ENCODE peak calls at places on chromosomes 1 and 21, in nine cellular contexts. One of them, this sample, is unnamed.
A peak's percentile ranks its signal among the peaks of the same experiment; 100 is the strongest.

GRCh38 chr1:5938068-5938740 is 54.0 kb downstream of the NPHP4 start:
- DNase-seq in left ventricle myocardium inferior: no peak
- DNase-seq in adrenal gland: no peak
- DNase-seq in RWPE2: peak; percentile 64
- DNase-seq in cardiac muscle cell: no peak
- DNase-seq in CD8-positive, alpha-beta memory T cell: no peak
- DNase-seq in transverse colon: no peak
- DNase-seq in uterus: no peak
- DNase-seq in suprapubic skin: no peak
- DNase-seq in this sample: no peak

GRCh38 chr21:25171438-25171837 is 435.8 kb downstream of the MRPL39 start:
- DNase-seq in adrenal gland: no peak
- DNase-seq in left ventricle myocardium inferior: no peak
- DNase-seq in suprapubic skin: no peak
- DNase-seq in RWPE2: no peak
- DNase-seq in transverse colon: no peak
- DNase-seq in CD8-positive, alpha-beta memory T cell: no peak
- DNase-seq in cardiac muscle cell: no peak
- DNase-seq in uterus: no peak
- DNase-seq in this sample: no peak

GRCh38 chr1:51650198-51650597 is 33.3 kb downstream of the OSBPL9 start:
- DNase-seq in left ventricle myocardium inferior: no peak
- DNase-seq in RWPE2: no peak
- DNase-seq in cardiac muscle cell: no peak
- DNase-seq in CD8-positive, alpha-beta memory T cell: no peak
- DNase-seq in transverse colon: no peak
- DNase-seq in uterus: no peak
- DNase-seq in suprapubic skin: no peak
- DNase-seq in adrenal gland: no peak
- DNase-seq in this sample: no peak

GRCh38 chr21:28144653-28145052 is 848.0 kb downstream of the LTN1 start:
- DNase-seq in RWPE2: no peak
- DNase-seq in suprapubic skin: no peak
- DNase-seq in adrenal gland: no peak
- DNase-seq in uterus: no peak
- DNase-seq in CD8-positive, alpha-beta memory T cell: no peak
- DNase-seq in left ventricle myocardium inferior: no peak
- DNase-seq in transverse colon: no peak
- DNase-seq in cardiac muscle cell: no peak
- DNase-seq in this sample: no peak

GRCh38 chr1:54271341-54271740 is 71.4 kb downstream of the MRPL37 start:
- DNase-seq in cardiac muscle cell: no peak
- DNase-seq in adrenal gland: no peak
- DNase-seq in suprapubic skin: no peak
- DNase-seq in CD8-positive, alpha-beta memory T cell: no peak
- DNase-seq in left ventricle myocardium inferior: no peak
- DNase-seq in uterus: no peak
- DNase-seq in RWPE2: no peak
- DNase-seq in transverse colon: no peak
- DNase-seq in this sample: no peak

GRCh38 chr1:220281159-220281574 is 8.9 kb upstream of the RAB3GAP2 start:
- DNase-seq in cardiac muscle cell: no peak
- DNase-seq in adrenal gland: no peak
- DNase-seq in RWPE2: no peak
- DNase-seq in suprapubic skin: no peak
- DNase-seq in transverse colon: no peak
- DNase-seq in left ventricle myocardium inferior: no peak
- DNase-seq in CD8-positive, alpha-beta memory T cell: no peak
- DNase-seq in uterus: no peak
- DNase-seq in this sample: no peak

GRCh38 chr1:108880850-108881249 is 4.1 kb downstream of the GPSM2 start:
- DNase-seq in uterus: no peak
- DNase-seq in cardiac muscle cell: peak; percentile 18
- DNase-seq in CD8-positive, alpha-beta memory T cell: no peak
- DNase-seq in left ventricle myocardium inferior: no peak
- DNase-seq in RWPE2: no peak
- DNase-seq in suprapubic skin: no peak
- DNase-seq in transverse colon: no peak
- DNase-seq in adrenal gland: no peak
- DNase-seq in this sample: no peak

GRCh38 chr1:119323216-119323982 is 45.2 kb upstream of the HAO2 start:
- DNase-seq in left ventricle myocardium inferior: no peak
- DNase-seq in adrenal gland: no peak
- DNase-seq in transverse colon: no peak
- DNase-seq in uterus: no peak
- DNase-seq in suprapubic skin: no peak
- DNase-seq in cardiac muscle cell: no peak
- DNase-seq in RWPE2: no peak
- DNase-seq in CD8-positive, alpha-beta memory T cell: no peak
- DNase-seq in this sample: no peak

GRCh38 chr1:231062500-231063270 is 22.6 kb upstream of the FAM89A start:
- DNase-seq in uterus: no peak
- DNase-seq in adrenal gland: no peak
- DNase-seq in transverse colon: no peak
- DNase-seq in cardiac muscle cell: no peak
- DNase-seq in RWPE2: no peak
- DNase-seq in CD8-positive, alpha-beta memory T cell: no peak
- DNase-seq in suprapubic skin: no peak
- DNase-seq in left ventricle myocardium inferior: no peak
- DNase-seq in this sample: peak; percentile 50

GRCh38 chr1:59477286-59477685 is 180.4 kb downstream of the FGGY start:
- DNase-seq in adrenal gland: peak; percentile 89
- DNase-seq in transverse colon: no peak
- DNase-seq in suprapubic skin: no peak
- DNase-seq in uterus: no peak
- DNase-seq in CD8-positive, alpha-beta memory T cell: no peak
- DNase-seq in RWPE2: no peak
- DNase-seq in left ventricle myocardium inferior: no peak
- DNase-seq in cardiac muscle cell: no peak
- DNase-seq in this sample: no peak

GRCh38 chr1:1069711-1070676 is 4.1 kb downstream of the RNF223 start:
- DNase-seq in suprapubic skin: no peak
- DNase-seq in transverse colon: no peak
- DNase-seq in uterus: no peak
- DNase-seq in left ventricle myocardium inferior: no peak
- DNase-seq in adrenal gland: no peak
- DNase-seq in cardiac muscle cell: peak; percentile 36
- DNase-seq in CD8-positive, alpha-beta memory T cell: no peak
- DNase-seq in RWPE2: no peak
- DNase-seq in this sample: no peak

GRCh38 chr1:237473896-237474295 is 416.8 kb downstream of the ZP4 start:
- DNase-seq in left ventricle myocardium inferior: no peak
- DNase-seq in CD8-positive, alpha-beta memory T cell: no peak
- DNase-seq in adrenal gland: no peak
- DNase-seq in uterus: no peak
- DNase-seq in cardiac muscle cell: no peak
- DNase-seq in transverse colon: no peak
- DNase-seq in suprapubic skin: no peak
- DNase-seq in RWPE2: no peak
- DNase-seq in this sample: no peak

GRCh38 chr1:7703321-7704213 is 67.5 kb upstream of the VAMP3 start:
- DNase-seq in CD8-positive, alpha-beta memory T cell: no peak
- DNase-seq in left ventricle myocardium inferior: peak; percentile 32
- DNase-seq in uterus: no peak
- DNase-seq in adrenal gland: no peak
- DNase-seq in cardiac muscle cell: peak; percentile 33
- DNase-seq in RWPE2: no peak
- DNase-seq in suprapubic skin: no peak
- DNase-seq in transverse colon: no peak
- DNase-seq in this sample: peak; percentile 70

GRCh38 chr1:156767879-156768608 is 709 bp downstream of the PRCC start:
- DNase-seq in uterus: peak; percentile 34
- DNase-seq in cardiac muscle cell: peak; percentile 31
- DNase-seq in suprapubic skin: peak; percentile 77
- DNase-seq in CD8-positive, alpha-beta memory T cell: no peak
- DNase-seq in adrenal gland: peak; percentile 49
- DNase-seq in RWPE2: no peak
- DNase-seq in transverse colon: peak; percentile 26
- DNase-seq in left ventricle myocardium inferior: peak; percentile 40
- DNase-seq in this sample: peak; percentile 59

GRCh38 chr1:8370928-8371327 is 53.0 kb downstream of the SLC45A1 start:
- DNase-seq in cardiac muscle cell: peak; percentile 51
- DNase-seq in uterus: peak; percentile 59
- DNase-seq in adrenal gland: peak; percentile 52
- DNase-seq in RWPE2: no peak
- DNase-seq in CD8-positive, alpha-beta memory T cell: no peak
- DNase-seq in suprapubic skin: no peak
- DNase-seq in left ventricle myocardium inferior: no peak
- DNase-seq in transverse colon: no peak
- DNase-seq in this sample: no peak

GRCh38 chr1:92993581-92993980 is 32.3 kb upstream of the DIPK1A start:
- DNase-seq in CD8-positive, alpha-beta memory T cell: no peak
- DNase-seq in suprapubic skin: no peak
- DNase-seq in left ventricle myocardium inferior: no peak
- DNase-seq in RWPE2: no peak
- DNase-seq in cardiac muscle cell: no peak
- DNase-seq in adrenal gland: no peak
- DNase-seq in transverse colon: no peak
- DNase-seq in uterus: no peak
- DNase-seq in this sample: no peak

GRCh38 chr1:185400057-185400456 is 83.0 kb upstream of the IVNS1ABP start:
- DNase-seq in RWPE2: no peak
- DNase-seq in CD8-positive, alpha-beta memory T cell: no peak
- DNase-seq in cardiac muscle cell: no peak
- DNase-seq in adrenal gland: peak; percentile 26
- DNase-seq in left ventricle myocardium inferior: no peak
- DNase-seq in uterus: no peak
- DNase-seq in transverse colon: no peak
- DNase-seq in suprapubic skin: no peak
- DNase-seq in this sample: no peak

GRCh38 chr1:163509126-163509525 is 187.4 kb downstream of the NUF2 start:
- DNase-seq in transverse colon: no peak
- DNase-seq in left ventricle myocardium inferior: no peak
- DNase-seq in cardiac muscle cell: no peak
- DNase-seq in suprapubic skin: no peak
- DNase-seq in CD8-positive, alpha-beta memory T cell: no peak
- DNase-seq in adrenal gland: peak; percentile 16
- DNase-seq in uterus: no peak
- DNase-seq in RWPE2: no peak
- DNase-seq in this sample: no peak

GRCh38 chr1:159928491-159929050 is 3.3 kb upstream of the TAGLN2 start:
- DNase-seq in CD8-positive, alpha-beta memory T cell: no peak
- DNase-seq in left ventricle myocardium inferior: no peak
- DNase-seq in adrenal gland: no peak
- DNase-seq in uterus: no peak
- DNase-seq in suprapubic skin: no peak
- DNase-seq in transverse colon: no peak
- DNase-seq in RWPE2: no peak
- DNase-seq in cardiac muscle cell: no peak
- DNase-seq in this sample: no peak
- H3K27ac ChIP-seq in CD8-positive, alpha-beta memory T cell: no peak overlapping the region
- H3K27ac ChIP-seq in left ventricle myocardium inferior: no peak overlapping the region
- H3K27ac ChIP-seq in adrenal gland: no peak overlapping the region
- H3K27ac ChIP-seq in uterus: no peak overlapping the region
- H3K27ac ChIP-seq in suprapubic skin: no peak overlapping the region
- H3K27ac ChIP-seq in transverse colon: no peak overlapping the region
- H3K27ac ChIP-seq in RWPE2: no peak overlapping the region
- H3K27ac ChIP-seq in cardiac muscle cell: no peak overlapping the region
- H3K27ac ChIP-seq in this sample: no peak overlapping the region

GRCh38 chr1:171817511-171818265 is 23.6 kb upstream of the DNM3 start:
- DNase-seq in RWPE2: peak; percentile 66
- DNase-seq in uterus: peak; percentile 38
- DNase-seq in left ventricle myocardium inferior: no peak
- DNase-seq in transverse colon: peak; percentile 8
- DNase-seq in cardiac muscle cell: no peak
- DNase-seq in CD8-positive, alpha-beta memory T cell: no peak
- DNase-seq in adrenal gland: peak; percentile 87
- DNase-seq in suprapubic skin: no peak
- DNase-seq in this sample: no peak
- H3K4me3 ChIP-seq in RWPE2: no peak overlapping the region
- H3K4me3 ChIP-seq in uterus: no peak overlapping the region
- H3K4me3 ChIP-seq in left ventricle myocardium inferior: no peak overlapping the region
- H3K4me3 ChIP-seq in transverse colon: no peak overlapping the region
- H3K4me3 ChIP-seq in cardiac muscle cell: no peak overlapping the region
- H3K4me3 ChIP-seq in CD8-positive, alpha-beta memory T cell: no peak overlapping the region
- H3K4me3 ChIP-seq in adrenal gland: no peak overlapping the region
- H3K4me3 ChIP-seq in suprapubic skin: no peak overlapping the region
- H3K4me3 ChIP-seq in this sample: no peak overlapping the region

DNA sequence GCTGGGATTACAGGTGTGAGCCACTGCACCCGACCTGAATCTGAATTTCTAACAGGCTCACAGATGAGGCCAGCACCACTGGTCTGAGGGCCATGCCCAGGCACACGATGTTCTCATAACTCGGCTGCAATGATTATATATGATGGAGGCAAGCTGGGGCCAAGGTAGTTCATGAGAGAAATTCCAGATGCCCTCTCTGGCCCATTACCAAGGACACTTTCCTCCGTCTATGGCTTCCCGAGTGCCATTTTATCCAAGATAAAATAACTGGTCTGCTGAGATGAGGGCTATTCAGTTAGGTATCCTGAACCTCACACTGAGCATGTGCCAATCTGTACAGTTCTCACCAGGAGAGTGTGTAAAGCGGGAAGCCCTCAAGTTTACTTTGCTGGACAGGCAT is 16.5 kb downstream of the TMPRSS2 start:
- DNase-seq in cardiac muscle cell: no peak
- DNase-seq in uterus: no peak
- DNase-seq in CD8-positive, alpha-beta memory T cell: no peak
- DNase-seq in adrenal gland: no peak
- DNase-seq in suprapubic skin: no peak
- DNase-seq in RWPE2: no peak
- DNase-seq in transverse colon: no peak
- DNase-seq in left ventricle myocardium inferior: no peak
- DNase-seq in this sample: no peak
- H3K27me3 ChIP-seq in cardiac muscle cell: no peaks in the 10 kb centered on the region
- H3K27me3 ChIP-seq in uterus: no peaks in the 10 kb centered on the region
- H3K27me3 ChIP-seq in CD8-positive, alpha-beta memory T cell: no peaks in the 10 kb centered on the region
- H3K27me3 ChIP-seq in adrenal gland: no peaks in the 10 kb centered on the region
- H3K27me3 ChIP-seq in suprapubic skin: no peaks in the 10 kb centered on the region
- H3K27me3 ChIP-seq in RWPE2: no peaks in the 10 kb centered on the region
- H3K27me3 ChIP-seq in transverse colon: no peaks in the 10 kb centered on the region
- H3K27me3 ChIP-seq in left ventricle myocardium inferior: peaks cover 86% of the 10 kb centered on the region
- H3K27me3 ChIP-seq in this sample: no peaks in the 10 kb centered on the region

GRCh38 chr1:31029031-31029430 is 36.5 kb downstream of the PUM1 start:
- DNase-seq in CD8-positive, alpha-beta memory T cell: no peak
- DNase-seq in RWPE2: no peak
- DNase-seq in suprapubic skin: no peak
- DNase-seq in uterus: no peak
- DNase-seq in transverse colon: no peak
- DNase-seq in left ventricle myocardium inferior: no peak
- DNase-seq in cardiac muscle cell: no peak
- DNase-seq in adrenal gland: no peak
- DNase-seq in this sample: no peak

GRCh38 chr1:31031330-31032143 is 34.0 kb downstream of the PUM1 start:
- DNase-seq in cardiac muscle cell: no peak
- DNase-seq in uterus: no peak
- DNase-seq in transverse colon: no peak
- DNase-seq in left ventricle myocardium inferior: no peak
- DNase-seq in adrenal gland: no peak
- DNase-seq in CD8-positive, alpha-beta memory T cell: no peak
- DNase-seq in RWPE2: no peak
- DNase-seq in suprapubic skin: no peak
- DNase-seq in this sample: no peak

GRCh38 chr1:31032266-31032665 is 33.3 kb downstream of the PUM1 start:
- DNase-seq in suprapubic skin: no peak
- DNase-seq in transverse colon: no peak
- DNase-seq in uterus: no peak
- DNase-seq in left ventricle myocardium inferior: no peak
- DNase-seq in adrenal gland: no peak
- DNase-seq in RWPE2: no peak
- DNase-seq in CD8-positive, alpha-beta memory T cell: no peak
- DNase-seq in cardiac muscle cell: no peak
- DNase-seq in this sample: no peak

GRCh38 chr1:31033573-31033972 is 31.9 kb downstream of the PUM1 start:
- DNase-seq in RWPE2: no peak
- DNase-seq in left ventricle myocardium inferior: no peak
- DNase-seq in transverse colon: no peak
- DNase-seq in adrenal gland: no peak
- DNase-seq in CD8-positive, alpha-beta memory T cell: no peak
- DNase-seq in uterus: no peak
- DNase-seq in suprapubic skin: no peak
- DNase-seq in cardiac muscle cell: no peak
- DNase-seq in this sample: no peak

GRCh38 chr1:31027693-31028526 is 37.6 kb downstream of the PUM1 start:
- DNase-seq in left ventricle myocardium inferior: no peak
- DNase-seq in CD8-positive, alpha-beta memory T cell: no peak
- DNase-seq in cardiac muscle cell: peak; percentile 36
- DNase-seq in adrenal gland: no peak
- DNase-seq in uterus: no peak
- DNase-seq in RWPE2: no peak
- DNase-seq in transverse colon: no peak
- DNase-seq in suprapubic skin: no peak
- DNase-seq in this sample: no peak
- H3K27ac ChIP-seq in left ventricle myocardium inferior: peak overlapping the region; percentile 55
- H3K27ac ChIP-seq in CD8-positive, alpha-beta memory T cell: no peak overlapping the region
- H3K27ac ChIP-seq in cardiac muscle cell: peak overlapping the region; percentile 61
- H3K27ac ChIP-seq in adrenal gland: peak overlapping the region; percentile 5
- H3K27ac ChIP-seq in uterus: peak overlapping the region; percentile 26
- H3K27ac ChIP-seq in RWPE2: no peak overlapping the region
- H3K27ac ChIP-seq in transverse colon: peak overlapping the region; percentile 51
- H3K27ac ChIP-seq in suprapubic skin: no peak overlapping the region
- H3K27ac ChIP-seq in this sample: no peak overlapping the region

This sample was measured in WERI-Rb-1.